ENCODE peak calls at places on chromosomes 12 and 14, in eight cellular contexts. L, Z, O, I, R, M, B and H are unnamed samples.

GRCh38 chr12:57243521-57244305 is 7.3 kb downstream of the STAC3 start:
- DNase-seq in L (peak; percentile 93), B (peak; percentile 52), Z (peak; percentile 84), O (peak; percentile 74), I (peak; percentile 86), M (peak; percentile 82), R (peak; percentile 87), H (peak; percentile 87)

GRCh38 chr12:47079365-47079893 is at the start of gene PCED1B:
- DNase-seq in B (peak; percentile 63), I (peak; percentile 15), Z (peak; percentile 71), O (peak; percentile 63), M (no peak), L (peak; percentile 94), R (peak; percentile 63), H (peak; percentile 59)

GRCh38 chr12:40375076-40375475 is 150.3 kb downstream of the LRRK2 start:
- DNase-seq in I (no peak), Z (no peak), B (no peak), L (no peak), M (no peak), O (no peak), R (no peak), H (no peak)

GRCh38 chr14:71703477-71703876 is 228.8 kb upstream of the RGS6 start:
- DNase-seq in M (no peak), I (no peak), Z (no peak), O (no peak), R (no peak), B (peak; percentile 39), L (no peak), H (no peak)

GRCh38 chr12:39365364-39366001 is 77.4 kb downstream of the KIF21A start:
- DNase-seq in O (no peak), B (no peak), L (no peak), I (no peak), R (no peak), M (no peak), Z (no peak), H (no peak)

GRCh38 chr12:92992041-92992440 is 62.9 kb upstream of the EEA1 start:
- DNase-seq in Z (no peak), R (no peak), M (no peak), B (no peak), I (no peak), O (no peak), L (no peak), H (no peak)

GRCh38 chr14:62694075-62694474 is 351.2 kb downstream of the KCNH5 start:
- DNase-seq in R (no peak), L (no peak), M (peak; percentile 23), Z (no peak), I (no peak), B (no peak), O (no peak), H (no peak)

GRCh38 chr12:87772401-87772800 is 256.8 kb downstream of the C12orf50 start:
- DNase-seq in L (no peak), B (no peak), R (no peak), O (no peak), I (no peak), M (no peak), Z (no peak), H (no peak)

GRCh38 chr14:101669629-101670028 is 91.9 kb upstream of the PPP2R5C start:
- DNase-seq in Z (no peak), O (no peak), M (no peak), R (no peak), I (no peak), B (no peak), L (no peak), H (no peak)

GRCh38 chr14:99546230-99546879 is 57.7 kb downstream of the CCDC85C start:
- DNase-seq in B (no peak), I (peak; percentile 55), O (no peak), M (no peak), R (no peak), Z (no peak), L (no peak), H (no peak)